ENCODE peak calls at places on chromosomes 11 and 22, in nine cellular contexts. R, V, C, W, A, O, M, U and Y are unnamed samples.

GRCh38 chr11:120774591-120775386 is 249.1 kb upstream of the TBCEL start:
- DNase-seq in W (no peak), U (no peak), R (no peak), O (no peak), C (no peak), V (no peak), A (no peak), M (no peak), Y (no peak)

GRCh38 chr11:40986320-40986719 is 473.1 kb downstream of the LRRC4C start:
- DNase-seq in C (no peak), R (no peak), M (no peak), O (no peak), V (no peak), W (no peak), A (no peak), U (no peak), Y (no peak)

GRCh38 chr22:19448076-19448607 is 631 bp upstream of the C22orf39 start:
- DNase-seq in M (peak; percentile 16), R (peak; percentile 45), V (peak; percentile 58), C (peak; percentile 68), A (peak; percentile 66), U (no peak), O (no peak), W (peak; percentile 93), Y (peak; percentile 95)

GRCh38 chr11:43738600-43739409 is 58.3 kb downstream of the HSD17B12 start:
- DNase-seq in A (peak; percentile 46), O (no peak), M (no peak), U (no peak), C (no peak), R (no peak), V (peak; percentile 33), W (peak; percentile 82), Y (peak; percentile 89)

GRCh38 chr11:12109591-12110196 is 696 bp upstream of the MICAL2 start:
- DNase-seq in V (no peak), W (no peak), R (no peak), U (no peak), O (no peak), M (no peak), A (no peak), C (no peak), Y (no peak)

GRCh38 chr11:47724041-47724729 is 9.0 kb upstream of the AGBL2 start:
- DNase-seq in U (no peak), V (peak; percentile 85), R (no peak), O (no peak), A (peak; percentile 36), W (peak; percentile 83), M (no peak), C (no peak), Y (no peak)

GRCh38 chr11:74672956-74673895 is 58.0 kb downstream of the CHRDL2 start:
- DNase-seq in M (no peak), A (peak; percentile 97), O (peak; percentile 87), V (peak; percentile 76), R (no peak), U (no peak), W (peak; percentile 99), C (peak; percentile 62), Y (no peak)

GRCh38 chr11:69791266-69791665 is 16.1 kb upstream of the FGF4 start:
- DNase-seq in C (peak; percentile 27), A (peak; percentile 11), M (no peak), R (no peak), O (no peak), V (no peak), W (peak; percentile 26), U (no peak), Y (no peak)

GRCh38 chr22:33116846-33117547 is 58.8 kb upstream of the SYN3 start:
- DNase-seq in R (no peak), U (no peak), V (no peak), A (no peak), O (no peak), W (no peak), M (no peak), C (no peak), Y (no peak)

GRCh38 chr11:125188021-125188420 is 23.5 kb downstream of the PKNOX2 start:
- DNase-seq in U (no peak), W (no peak), V (no peak), C (no peak), O (no peak), R (no peak), A (no peak), M (no peak), Y (no peak)

GRCh38 chr11:80024119-80024518 is 583.3 kb upstream of the TENM4 start:
- DNase-seq in W (no peak), V (no peak), O (no peak), C (no peak), U (no peak), R (no peak), A (no peak), M (no peak), Y (no peak)

GRCh38 chr22:49574205-49574604 is 253.5 kb downstream of the BRD1 start:
- DNase-seq in M (no peak), A (no peak), O (no peak), C (no peak), U (no peak), R (no peak), V (no peak), W (no peak), Y (no peak)

GRCh38 chr11:73597340-73597955 is 464 bp downstream of the FAM168A start:
- DNase-seq in M (no peak), C (no peak), W (no peak), O (no peak), U (no peak), R (no peak), A (peak; percentile 11), V (no peak), Y (no peak)

GRCh38 chr22:48754611-48755331 is 1072.9 kb downstream of the BRD1 start:
- DNase-seq in R (no peak), V (no peak), W (no peak), O (no peak), U (no peak), C (no peak), M (no peak), A (no peak), Y (no peak)

GRCh38 chr11:113308601-113309000 is 5.8 kb upstream of the TTC12 start:
- DNase-seq in M (no peak), O (no peak), A (no peak), C (no peak), W (no peak), V (no peak), R (no peak), U (no peak), Y (no peak)

GRCh38 chr11:46616551-46617450 is at the start of gene HARBI1:
- DNase-seq in C (peak; percentile 80), V (peak; percentile 92), M (peak; percentile 68), A (peak; percentile 88), W (peak; percentile 80), U (peak; percentile 97), O (peak; percentile 94), R (peak; percentile 69), Y (peak; percentile 96)

GRCh38 chr11:29017941-29018340 is 909.8 kb downstream of the METTL15 start:
- DNase-seq in C (no peak), A (no peak), U (no peak), M (no peak), V (no peak), O (no peak), R (no peak), W (no peak), Y (no peak)

GRCh38 chr11:123519797-123520193 is 89.7 kb downstream of the GRAMD1B start:
- DNase-seq in W (no peak), V (no peak), C (no peak), U (no peak), O (no peak), A (no peak), M (no peak), R (no peak), Y (no peak)

GRCh38 chr11:27370374-27370773 is 7.4 kb upstream of the CCDC34 start:
- DNase-seq in A (no peak), C (no peak), R (no peak), V (no peak), U (no peak), W (no peak), O (no peak), M (no peak), Y (no peak)

GRCh38 chr11:62372871-62373270 is 35.6 kb downstream of the ASRGL1 start:
- DNase-seq in R (no peak), U (no peak), A (no peak), O (no peak), M (no peak), V (no peak), W (no peak), C (no peak), Y (no peak)

GRCh38 chr11:130677486-130678153 is 229.2 kb downstream of the ADAMTS15 start:
- DNase-seq in A (peak; percentile 96), U (no peak), V (peak; percentile 35), M (no peak), W (no peak), C (no peak), O (peak; percentile 36), R (no peak), Y (no peak)

GRCh38 chr22:44550666-44551491 is 52.8 kb upstream of the RTL6 start:
- DNase-seq in O (peak; percentile 87), R (no peak), U (peak; percentile 74), A (peak; percentile 81), M (peak; percentile 71), C (no peak), W (peak; percentile 93), V (peak; percentile 31), Y (no peak)